ENCODE peak calls at places on chromosomes 12 and 14, in nine cellular contexts. One of them, this sample, is unnamed.

GRCh38 chr12:46675736-46676135 is 150.1 kb downstream of the SLC38A4 start:
- DNase-seq in LoVo: peak
- DNase-seq in left lobe of liver: peak
- DNase-seq in OCI-LY7: peak
- DNase-seq in heart left ventricle: no peak
- DNase-seq in kidney tubule cell: peak
- DNase-seq in amygdala: no peak
- DNase-seq in stimulated activated CD4-positive, alpha-beta T cell treated with anti-CD3 and anti-CD28 coated beads, Interleukin-15, amount 100 ng/mL, for 1 hour: no peak
- DNase-seq in activated T-helper 2 cell treated with anti-CD3 and anti-CD28 coated beads, Interferon-gamma antibody, Interleukin-2, Interleukin-4, amounts not matched to agents 10 μg/mL and 5 μg/mL and 100 μg/mL, durations not matched to agents 14 hours and 24 hours and 36 hours: no peak
- DNase-seq in this sample: no peak

GRCh38 chr12:68317047-68317667 is 15.0 kb downstream of the MDM1 start:
- DNase-seq in LoVo: peak
- DNase-seq in left lobe of liver: no peak
- DNase-seq in OCI-LY7: peak
- DNase-seq in heart left ventricle: peak
- DNase-seq in kidney tubule cell: peak
- DNase-seq in amygdala: no peak
- DNase-seq in stimulated activated CD4-positive, alpha-beta T cell treated with anti-CD3 and anti-CD28 coated beads, Interleukin-15, amount 100 ng/mL, for 1 hour: no peak
- DNase-seq in activated T-helper 2 cell treated with anti-CD3 and anti-CD28 coated beads, Interferon-gamma antibody, Interleukin-2, Interleukin-4, amounts not matched to agents 10 μg/mL and 5 μg/mL and 100 μg/mL, durations not matched to agents 14 hours and 24 hours and 36 hours: no peak
- DNase-seq in this sample: no peak

GRCh38 chr12:51972849-51973273 is 21.4 kb downstream of the ACVR1B start:
- DNase-seq in LoVo: no peak
- DNase-seq in left lobe of liver: peak
- DNase-seq in OCI-LY7: no peak
- DNase-seq in heart left ventricle: no peak
- DNase-seq in kidney tubule cell: peak
- DNase-seq in amygdala: peak
- DNase-seq in stimulated activated CD4-positive, alpha-beta T cell treated with anti-CD3 and anti-CD28 coated beads, Interleukin-15, amount 100 ng/mL, for 1 hour: no peak
- DNase-seq in activated T-helper 2 cell treated with anti-CD3 and anti-CD28 coated beads, Interferon-gamma antibody, Interleukin-2, Interleukin-4, amounts not matched to agents 10 μg/mL and 5 μg/mL and 100 μg/mL, durations not matched to agents 14 hours and 24 hours and 36 hours: peak
- DNase-seq in this sample: no peak

GRCh38 chr12:100716658-100716948 is 78.0 kb upstream of the ANO4 start:
- DNase-seq in LoVo: no peak
- DNase-seq in left lobe of liver: no peak
- DNase-seq in OCI-LY7: no peak
- DNase-seq in heart left ventricle: no peak
- DNase-seq in kidney tubule cell: no peak
- DNase-seq in amygdala: no peak
- DNase-seq in stimulated activated CD4-positive, alpha-beta T cell treated with anti-CD3 and anti-CD28 coated beads, Interleukin-15, amount 100 ng/mL, for 1 hour: no peak
- DNase-seq in activated T-helper 2 cell treated with anti-CD3 and anti-CD28 coated beads, Interferon-gamma antibody, Interleukin-2, Interleukin-4, amounts not matched to agents 10 μg/mL and 5 μg/mL and 100 μg/mL, durations not matched to agents 14 hours and 24 hours and 36 hours: no peak
- DNase-seq in this sample: no peak

GRCh38 chr14:64912256-64912655 is 2.0 kb upstream of the CHURC1 start:
- DNase-seq in LoVo: no peak
- DNase-seq in left lobe of liver: no peak
- DNase-seq in OCI-LY7: no peak
- DNase-seq in heart left ventricle: no peak
- DNase-seq in kidney tubule cell: no peak
- DNase-seq in amygdala: no peak
- DNase-seq in stimulated activated CD4-positive, alpha-beta T cell treated with anti-CD3 and anti-CD28 coated beads, Interleukin-15, amount 100 ng/mL, for 1 hour: no peak
- DNase-seq in activated T-helper 2 cell treated with anti-CD3 and anti-CD28 coated beads, Interferon-gamma antibody, Interleukin-2, Interleukin-4, amounts not matched to agents 10 μg/mL and 5 μg/mL and 100 μg/mL, durations not matched to agents 14 hours and 24 hours and 36 hours: no peak
- DNase-seq in this sample: no peak

GRCh38 chr12:2325501-2325900 is 272.7 kb downstream of the CACNA1C start:
- DNase-seq in LoVo: no peak
- DNase-seq in left lobe of liver: no peak
- DNase-seq in OCI-LY7: no peak
- DNase-seq in heart left ventricle: no peak
- DNase-seq in kidney tubule cell: no peak
- DNase-seq in amygdala: no peak
- DNase-seq in stimulated activated CD4-positive, alpha-beta T cell treated with anti-CD3 and anti-CD28 coated beads, Interleukin-15, amount 100 ng/mL, for 1 hour: no peak
- DNase-seq in activated T-helper 2 cell treated with anti-CD3 and anti-CD28 coated beads, Interferon-gamma antibody, Interleukin-2, Interleukin-4, amounts not matched to agents 10 μg/mL and 5 μg/mL and 100 μg/mL, durations not matched to agents 14 hours and 24 hours and 36 hours: no peak
- DNase-seq in this sample: no peak

GRCh38 chr14:35341454-35342159 is 49.4 kb downstream of the PSMA6 start:
- DNase-seq in LoVo: peak
- DNase-seq in left lobe of liver: peak
- DNase-seq in OCI-LY7: no peak
- DNase-seq in heart left ventricle: peak
- DNase-seq in kidney tubule cell: peak
- DNase-seq in amygdala: peak
- DNase-seq in stimulated activated CD4-positive, alpha-beta T cell treated with anti-CD3 and anti-CD28 coated beads, Interleukin-15, amount 100 ng/mL, for 1 hour: no peak
- DNase-seq in activated T-helper 2 cell treated with anti-CD3 and anti-CD28 coated beads, Interferon-gamma antibody, Interleukin-2, Interleukin-4, amounts not matched to agents 10 μg/mL and 5 μg/mL and 100 μg/mL, durations not matched to agents 14 hours and 24 hours and 36 hours: no peak
- DNase-seq in this sample: peak

GRCh38 chr12:64611430-64612286 is 1.4 kb downstream of the RASSF3 start:
- DNase-seq in LoVo: peak
- DNase-seq in left lobe of liver: peak
- DNase-seq in OCI-LY7: peak
- DNase-seq in heart left ventricle: peak
- DNase-seq in kidney tubule cell: no peak
- DNase-seq in amygdala: no peak
- DNase-seq in stimulated activated CD4-positive, alpha-beta T cell treated with anti-CD3 and anti-CD28 coated beads, Interleukin-15, amount 100 ng/mL, for 1 hour: no peak
- DNase-seq in activated T-helper 2 cell treated with anti-CD3 and anti-CD28 coated beads, Interferon-gamma antibody, Interleukin-2, Interleukin-4, amounts not matched to agents 10 μg/mL and 5 μg/mL and 100 μg/mL, durations not matched to agents 14 hours and 24 hours and 36 hours: no peak
- DNase-seq in this sample: no peak

GRCh38 chr12:58877243-58877743 is 43.0 kb downstream of the LRIG3 start:
- DNase-seq in LoVo: peak
- DNase-seq in left lobe of liver: peak
- DNase-seq in OCI-LY7: no peak
- DNase-seq in heart left ventricle: no peak
- DNase-seq in kidney tubule cell: peak
- DNase-seq in amygdala: no peak
- DNase-seq in stimulated activated CD4-positive, alpha-beta T cell treated with anti-CD3 and anti-CD28 coated beads, Interleukin-15, amount 100 ng/mL, for 1 hour: no peak
- DNase-seq in activated T-helper 2 cell treated with anti-CD3 and anti-CD28 coated beads, Interferon-gamma antibody, Interleukin-2, Interleukin-4, amounts not matched to agents 10 μg/mL and 5 μg/mL and 100 μg/mL, durations not matched to agents 14 hours and 24 hours and 36 hours: no peak
- DNase-seq in this sample: no peak

GRCh38 chr12:9792961-9793617 is 32.4 kb upstream of the CD69 start:
- DNase-seq in LoVo: no peak
- DNase-seq in left lobe of liver: no peak
- DNase-seq in OCI-LY7: no peak
- DNase-seq in heart left ventricle: no peak
- DNase-seq in kidney tubule cell: no peak
- DNase-seq in amygdala: no peak
- DNase-seq in stimulated activated CD4-positive, alpha-beta T cell treated with anti-CD3 and anti-CD28 coated beads, Interleukin-15, amount 100 ng/mL, for 1 hour: no peak
- DNase-seq in activated T-helper 2 cell treated with anti-CD3 and anti-CD28 coated beads, Interferon-gamma antibody, Interleukin-2, Interleukin-4, amounts not matched to agents 10 μg/mL and 5 μg/mL and 100 μg/mL, durations not matched to agents 14 hours and 24 hours and 36 hours: no peak
- DNase-seq in this sample: no peak

GRCh38 chr12:120261951-120262851 is 3.3 kb downstream of the PXN start:
- DNase-seq in LoVo: peak
- DNase-seq in left lobe of liver: no peak
- DNase-seq in OCI-LY7: no peak
- DNase-seq in heart left ventricle: no peak
- DNase-seq in kidney tubule cell: peak
- DNase-seq in amygdala: no peak
- DNase-seq in stimulated activated CD4-positive, alpha-beta T cell treated with anti-CD3 and anti-CD28 coated beads, Interleukin-15, amount 100 ng/mL, for 1 hour: no peak
- DNase-seq in activated T-helper 2 cell treated with anti-CD3 and anti-CD28 coated beads, Interferon-gamma antibody, Interleukin-2, Interleukin-4, amounts not matched to agents 10 μg/mL and 5 μg/mL and 100 μg/mL, durations not matched to agents 14 hours and 24 hours and 36 hours: no peak
- DNase-seq in this sample: no peak

GRCh38 chr14:51650721-51651387 is 856 bp upstream of the FRMD6 start:
- DNase-seq in LoVo: no peak
- DNase-seq in left lobe of liver: peak
- DNase-seq in OCI-LY7: no peak
- DNase-seq in heart left ventricle: peak
- DNase-seq in kidney tubule cell: peak
- DNase-seq in amygdala: no peak
- DNase-seq in stimulated activated CD4-positive, alpha-beta T cell treated with anti-CD3 and anti-CD28 coated beads, Interleukin-15, amount 100 ng/mL, for 1 hour: no peak
- DNase-seq in activated T-helper 2 cell treated with anti-CD3 and anti-CD28 coated beads, Interferon-gamma antibody, Interleukin-2, Interleukin-4, amounts not matched to agents 10 μg/mL and 5 μg/mL and 100 μg/mL, durations not matched to agents 14 hours and 24 hours and 36 hours: no peak
- DNase-seq in this sample: no peak

GRCh38 chr12:96846313-96846712 is 60.7 kb upstream of the NEDD1 start:
- DNase-seq in LoVo: no peak
- DNase-seq in left lobe of liver: no peak
- DNase-seq in OCI-LY7: no peak
- DNase-seq in heart left ventricle: no peak
- DNase-seq in kidney tubule cell: no peak
- DNase-seq in amygdala: no peak
- DNase-seq in stimulated activated CD4-positive, alpha-beta T cell treated with anti-CD3 and anti-CD28 coated beads, Interleukin-15, amount 100 ng/mL, for 1 hour: no peak
- DNase-seq in activated T-helper 2 cell treated with anti-CD3 and anti-CD28 coated beads, Interferon-gamma antibody, Interleukin-2, Interleukin-4, amounts not matched to agents 10 μg/mL and 5 μg/mL and 100 μg/mL, durations not matched to agents 14 hours and 24 hours and 36 hours: no peak
- DNase-seq in this sample: no peak

GRCh38 chr12:49911213-49911605 is 7.5 kb upstream of the FAIM2 start:
- DNase-seq in LoVo: no peak
- DNase-seq in left lobe of liver: no peak
- DNase-seq in OCI-LY7: no peak
- DNase-seq in heart left ventricle: no peak
- DNase-seq in kidney tubule cell: no peak
- DNase-seq in amygdala: no peak
- DNase-seq in stimulated activated CD4-positive, alpha-beta T cell treated with anti-CD3 and anti-CD28 coated beads, Interleukin-15, amount 100 ng/mL, for 1 hour: no peak
- DNase-seq in activated T-helper 2 cell treated with anti-CD3 and anti-CD28 coated beads, Interferon-gamma antibody, Interleukin-2, Interleukin-4, amounts not matched to agents 10 μg/mL and 5 μg/mL and 100 μg/mL, durations not matched to agents 14 hours and 24 hours and 36 hours: no peak
- DNase-seq in this sample: no peak

GRCh38 chr14:99410019-99410418 is 70.6 kb downstream of the SETD3 start:
- DNase-seq in LoVo: no peak
- DNase-seq in left lobe of liver: no peak
- DNase-seq in OCI-LY7: no peak
- DNase-seq in heart left ventricle: no peak
- DNase-seq in kidney tubule cell: no peak
- DNase-seq in amygdala: no peak
- DNase-seq in stimulated activated CD4-positive, alpha-beta T cell treated with anti-CD3 and anti-CD28 coated beads, Interleukin-15, amount 100 ng/mL, for 1 hour: no peak
- DNase-seq in activated T-helper 2 cell treated with anti-CD3 and anti-CD28 coated beads, Interferon-gamma antibody, Interleukin-2, Interleukin-4, amounts not matched to agents 10 μg/mL and 5 μg/mL and 100 μg/mL, durations not matched to agents 14 hours and 24 hours and 36 hours: no peak
- DNase-seq in this sample: no peak

GRCh38 chr14:22644305-22644635 is at the start of gene OR6J1:
- DNase-seq in LoVo: no peak
- DNase-seq in left lobe of liver: no peak
- DNase-seq in OCI-LY7: no peak
- DNase-seq in heart left ventricle: no peak
- DNase-seq in kidney tubule cell: no peak
- DNase-seq in amygdala: no peak
- DNase-seq in stimulated activated CD4-positive, alpha-beta T cell treated with anti-CD3 and anti-CD28 coated beads, Interleukin-15, amount 100 ng/mL, for 1 hour: no peak
- DNase-seq in activated T-helper 2 cell treated with anti-CD3 and anti-CD28 coated beads, Interferon-gamma antibody, Interleukin-2, Interleukin-4, amounts not matched to agents 10 μg/mL and 5 μg/mL and 100 μg/mL, durations not matched to agents 14 hours and 24 hours and 36 hours: no peak
- DNase-seq in this sample: no peak

GRCh38 chr12:102816816-102817434 is 100.1 kb downstream of the PAH start:
- DNase-seq in LoVo: peak
- DNase-seq in left lobe of liver: no peak
- DNase-seq in OCI-LY7: peak
- DNase-seq in heart left ventricle: no peak
- DNase-seq in kidney tubule cell: peak
- DNase-seq in amygdala: no peak
- DNase-seq in stimulated activated CD4-positive, alpha-beta T cell treated with anti-CD3 and anti-CD28 coated beads, Interleukin-15, amount 100 ng/mL, for 1 hour: no peak
- DNase-seq in activated T-helper 2 cell treated with anti-CD3 and anti-CD28 coated beads, Interferon-gamma antibody, Interleukin-2, Interleukin-4, amounts not matched to agents 10 μg/mL and 5 μg/mL and 100 μg/mL, durations not matched to agents 14 hours and 24 hours and 36 hours: no peak
- DNase-seq in this sample: no peak

GRCh38 chr12:65826513-65827171 is 2.4 kb downstream of the HMGA2 start:
- DNase-seq in LoVo: peak
- DNase-seq in left lobe of liver: no peak
- DNase-seq in OCI-LY7: no peak
- DNase-seq in heart left ventricle: no peak
- DNase-seq in kidney tubule cell: peak
- DNase-seq in amygdala: no peak
- DNase-seq in stimulated activated CD4-positive, alpha-beta T cell treated with anti-CD3 and anti-CD28 coated beads, Interleukin-15, amount 100 ng/mL, for 1 hour: no peak
- DNase-seq in activated T-helper 2 cell treated with anti-CD3 and anti-CD28 coated beads, Interferon-gamma antibody, Interleukin-2, Interleukin-4, amounts not matched to agents 10 μg/mL and 5 μg/mL and 100 μg/mL, durations not matched to agents 14 hours and 24 hours and 36 hours: no peak
- DNase-seq in this sample: no peak

GRCh38 chr14:96909841-96910364 is 112.7 kb downstream of the VRK1 start:
- DNase-seq in LoVo: no peak
- DNase-seq in left lobe of liver: no peak
- DNase-seq in OCI-LY7: no peak
- DNase-seq in heart left ventricle: no peak
- DNase-seq in kidney tubule cell: no peak
- DNase-seq in amygdala: no peak
- DNase-seq in stimulated activated CD4-positive, alpha-beta T cell treated with anti-CD3 and anti-CD28 coated beads, Interleukin-15, amount 100 ng/mL, for 1 hour: no peak
- DNase-seq in activated T-helper 2 cell treated with anti-CD3 and anti-CD28 coated beads, Interferon-gamma antibody, Interleukin-2, Interleukin-4, amounts not matched to agents 10 μg/mL and 5 μg/mL and 100 μg/mL, durations not matched to agents 14 hours and 24 hours and 36 hours: no peak
- DNase-seq in this sample: no peak

GRCh38 chr12:6278439-6279255 is 31.8 kb upstream of the PLEKHG6 start:
- DNase-seq in LoVo: peak
- DNase-seq in left lobe of liver: peak
- DNase-seq in OCI-LY7: peak
- DNase-seq in heart left ventricle: peak
- DNase-seq in kidney tubule cell: peak
- DNase-seq in amygdala: peak
- DNase-seq in stimulated activated CD4-positive, alpha-beta T cell treated with anti-CD3 and anti-CD28 coated beads, Interleukin-15, amount 100 ng/mL, for 1 hour: peak
- DNase-seq in activated T-helper 2 cell treated with anti-CD3 and anti-CD28 coated beads, Interferon-gamma antibody, Interleukin-2, Interleukin-4, amounts not matched to agents 10 μg/mL and 5 μg/mL and 100 μg/mL, durations not matched to agents 14 hours and 24 hours and 36 hours: peak
- DNase-seq in this sample: peak

GRCh38 chr14:93013368-93013719 is 90.4 kb downstream of the CHGA start:
- DNase-seq in LoVo: no peak
- DNase-seq in left lobe of liver: no peak
- DNase-seq in OCI-LY7: no peak
- DNase-seq in heart left ventricle: no peak
- DNase-seq in kidney tubule cell: no peak
- DNase-seq in amygdala: no peak
- DNase-seq in stimulated activated CD4-positive, alpha-beta T cell treated with anti-CD3 and anti-CD28 coated beads, Interleukin-15, amount 100 ng/mL, for 1 hour: no peak
- DNase-seq in activated T-helper 2 cell treated with anti-CD3 and anti-CD28 coated beads, Interferon-gamma antibody, Interleukin-2, Interleukin-4, amounts not matched to agents 10 μg/mL and 5 μg/mL and 100 μg/mL, durations not matched to agents 14 hours and 24 hours and 36 hours: no peak
- DNase-seq in this sample: no peak

GRCh38 chr14:51455041-51455835 is 196.5 kb upstream of the FRMD6 start:
- DNase-seq in LoVo: no peak
- DNase-seq in left lobe of liver: no peak
- DNase-seq in OCI-LY7: no peak
- DNase-seq in heart left ventricle: no peak
- DNase-seq in kidney tubule cell: no peak
- DNase-seq in amygdala: no peak
- DNase-seq in stimulated activated CD4-positive, alpha-beta T cell treated with anti-CD3 and anti-CD28 coated beads, Interleukin-15, amount 100 ng/mL, for 1 hour: no peak
- DNase-seq in activated T-helper 2 cell treated with anti-CD3 and anti-CD28 coated beads, Interferon-gamma antibody, Interleukin-2, Interleukin-4, amounts not matched to agents 10 μg/mL and 5 μg/mL and 100 μg/mL, durations not matched to agents 14 hours and 24 hours and 36 hours: no peak
- DNase-seq in this sample: no peak

GRCh38 chr14:70898346-70898745 is 8.9 kb upstream of the PCNX1 start:
- DNase-seq in LoVo: no peak
- DNase-seq in left lobe of liver: no peak
- DNase-seq in OCI-LY7: no peak
- DNase-seq in heart left ventricle: no peak
- DNase-seq in kidney tubule cell: peak
- DNase-seq in amygdala: no peak
- DNase-seq in stimulated activated CD4-positive, alpha-beta T cell treated with anti-CD3 and anti-CD28 coated beads, Interleukin-15, amount 100 ng/mL, for 1 hour: no peak
- DNase-seq in activated T-helper 2 cell treated with anti-CD3 and anti-CD28 coated beads, Interferon-gamma antibody, Interleukin-2, Interleukin-4, amounts not matched to agents 10 μg/mL and 5 μg/mL and 100 μg/mL, durations not matched to agents 14 hours and 24 hours and 36 hours: no peak
- DNase-seq in this sample: no peak

GRCh38 chr12:89731614-89732013 is 23.0 kb upstream of the ATP2B1 start:
- DNase-seq in LoVo: no peak
- DNase-seq in left lobe of liver: no peak
- DNase-seq in OCI-LY7: no peak
- DNase-seq in heart left ventricle: no peak
- DNase-seq in kidney tubule cell: peak
- DNase-seq in amygdala: no peak
- DNase-seq in stimulated activated CD4-positive, alpha-beta T cell treated with anti-CD3 and anti-CD28 coated beads, Interleukin-15, amount 100 ng/mL, for 1 hour: no peak
- DNase-seq in activated T-helper 2 cell treated with anti-CD3 and anti-CD28 coated beads, Interferon-gamma antibody, Interleukin-2, Interleukin-4, amounts not matched to agents 10 μg/mL and 5 μg/mL and 100 μg/mL, durations not matched to agents 14 hours and 24 hours and 36 hours: no peak
- DNase-seq in this sample: no peak

GRCh38 chr14:68665792-68666195 is 127.1 kb downstream of the ZFP36L1 start:
- DNase-seq in LoVo: no peak
- DNase-seq in left lobe of liver: peak
- DNase-seq in OCI-LY7: no peak
- DNase-seq in heart left ventricle: no peak
- DNase-seq in kidney tubule cell: no peak
- DNase-seq in amygdala: no peak
- DNase-seq in stimulated activated CD4-positive, alpha-beta T cell treated with anti-CD3 and anti-CD28 coated beads, Interleukin-15, amount 100 ng/mL, for 1 hour: no peak
- DNase-seq in activated T-helper 2 cell treated with anti-CD3 and anti-CD28 coated beads, Interferon-gamma antibody, Interleukin-2, Interleukin-4, amounts not matched to agents 10 μg/mL and 5 μg/mL and 100 μg/mL, durations not matched to agents 14 hours and 24 hours and 36 hours: no peak
- DNase-seq in this sample: no peak

GRCh38 chr14:72352012-72352411 is 419.8 kb downstream of the RGS6 start:
- DNase-seq in LoVo: no peak
- DNase-seq in left lobe of liver: no peak
- DNase-seq in OCI-LY7: no peak
- DNase-seq in heart left ventricle: no peak
- DNase-seq in kidney tubule cell: no peak
- DNase-seq in amygdala: no peak
- DNase-seq in stimulated activated CD4-positive, alpha-beta T cell treated with anti-CD3 and anti-CD28 coated beads, Interleukin-15, amount 100 ng/mL, for 1 hour: no peak
- DNase-seq in activated T-helper 2 cell treated with anti-CD3 and anti-CD28 coated beads, Interferon-gamma antibody, Interleukin-2, Interleukin-4, amounts not matched to agents 10 μg/mL and 5 μg/mL and 100 μg/mL, durations not matched to agents 14 hours and 24 hours and 36 hours: no peak
- DNase-seq in this sample: no peak

GRCh38 chr12:114405449-114406271 is at the start of gene TBX5:
- DNase-seq in LoVo: no peak
- DNase-seq in left lobe of liver: no peak
- DNase-seq in OCI-LY7: no peak
- DNase-seq in heart left ventricle: no peak
- DNase-seq in kidney tubule cell: no peak
- DNase-seq in amygdala: no peak
- DNase-seq in stimulated activated CD4-positive, alpha-beta T cell treated with anti-CD3 and anti-CD28 coated beads, Interleukin-15, amount 100 ng/mL, for 1 hour: no peak
- DNase-seq in activated T-helper 2 cell treated with anti-CD3 and anti-CD28 coated beads, Interferon-gamma antibody, Interleukin-2, Interleukin-4, amounts not matched to agents 10 μg/mL and 5 μg/mL and 100 μg/mL, durations not matched to agents 14 hours and 24 hours and 36 hours: no peak
- DNase-seq in this sample: no peak

GRCh38 chr12:105672576-105672975 is 342.1 kb downstream of the C12orf75 start:
- DNase-seq in LoVo: no peak
- DNase-seq in left lobe of liver: peak
- DNase-seq in OCI-LY7: no peak
- DNase-seq in heart left ventricle: peak
- DNase-seq in kidney tubule cell: no peak
- DNase-seq in amygdala: no peak
- DNase-seq in stimulated activated CD4-positive, alpha-beta T cell treated with anti-CD3 and anti-CD28 coated beads, Interleukin-15, amount 100 ng/mL, for 1 hour: no peak
- DNase-seq in activated T-helper 2 cell treated with anti-CD3 and anti-CD28 coated beads, Interferon-gamma antibody, Interleukin-2, Interleukin-4, amounts not matched to agents 10 μg/mL and 5 μg/mL and 100 μg/mL, durations not matched to agents 14 hours and 24 hours and 36 hours: no peak
- DNase-seq in this sample: no peak

GRCh38 chr12:53937099-53937498 is 1.5 kb upstream of the HOXC13 start:
- DNase-seq in LoVo: no peak
- DNase-seq in left lobe of liver: no peak
- DNase-seq in OCI-LY7: no peak
- DNase-seq in heart left ventricle: no peak
- DNase-seq in kidney tubule cell: no peak
- DNase-seq in amygdala: no peak
- DNase-seq in stimulated activated CD4-positive, alpha-beta T cell treated with anti-CD3 and anti-CD28 coated beads, Interleukin-15, amount 100 ng/mL, for 1 hour: no peak
- DNase-seq in activated T-helper 2 cell treated with anti-CD3 and anti-CD28 coated beads, Interferon-gamma antibody, Interleukin-2, Interleukin-4, amounts not matched to agents 10 μg/mL and 5 μg/mL and 100 μg/mL, durations not matched to agents 14 hours and 24 hours and 36 hours: no peak
- DNase-seq in this sample: no peak

GRCh38 chr12:57057037-57057436 is 7.1 kb upstream of the MYO1A start:
- DNase-seq in LoVo: no peak
- DNase-seq in left lobe of liver: no peak
- DNase-seq in OCI-LY7: no peak
- DNase-seq in heart left ventricle: no peak
- DNase-seq in kidney tubule cell: no peak
- DNase-seq in amygdala: no peak
- DNase-seq in stimulated activated CD4-positive, alpha-beta T cell treated with anti-CD3 and anti-CD28 coated beads, Interleukin-15, amount 100 ng/mL, for 1 hour: no peak
- DNase-seq in activated T-helper 2 cell treated with anti-CD3 and anti-CD28 coated beads, Interferon-gamma antibody, Interleukin-2, Interleukin-4, amounts not matched to agents 10 μg/mL and 5 μg/mL and 100 μg/mL, durations not matched to agents 14 hours and 24 hours and 36 hours: no peak
- DNase-seq in this sample: no peak

GRCh38 chr12:59452746-59453145 is 143.1 kb upstream of the SLC16A7 start:
- DNase-seq in LoVo: no peak
- DNase-seq in left lobe of liver: no peak
- DNase-seq in OCI-LY7: no peak
- DNase-seq in heart left ventricle: no peak
- DNase-seq in kidney tubule cell: peak
- DNase-seq in amygdala: no peak
- DNase-seq in stimulated activated CD4-positive, alpha-beta T cell treated with anti-CD3 and anti-CD28 coated beads, Interleukin-15, amount 100 ng/mL, for 1 hour: no peak
- DNase-seq in activated T-helper 2 cell treated with anti-CD3 and anti-CD28 coated beads, Interferon-gamma antibody, Interleukin-2, Interleukin-4, amounts not matched to agents 10 μg/mL and 5 μg/mL and 100 μg/mL, durations not matched to agents 14 hours and 24 hours and 36 hours: no peak
- DNase-seq in this sample: no peak

This sample was measured in GOT3.